ENCODE peak calls at places on chromosomes 13 and 19, in four cellular contexts. N is SW480, R is NCI-H1092 treated with DMSO at 0.1 percent for 48 hours, Q is fibroblast of mammary gland. C is an unnamed sample.

GRCh38 chr13:48950507-48950886 is 25.2 kb upstream of the FNDC3A start:
- DNase-seq in R (no peak), N (peak), Q (peak), C (peak)

GRCh38 chr19:15235796-15236195 is 3.5 kb upstream of the EPHX3 start:
- DNase-seq in Q (no peak), R (no peak), N (no peak), C (no peak)

GRCh38 chr13:38363219-38363618 is 13.6 kb downstream of the UFM1 start:
- DNase-seq in N (no peak), R (no peak), Q (no peak), C (no peak)

GRCh38 chr19:4866595-4867424 is 657 bp downstream of the PLIN3 start:
- DNase-seq in R (no peak), N (no peak), Q (peak), C (peak)

GRCh38 chr19:41457241-41457640 is 14.3 kb downstream of the ERICH4 start:
- DNase-seq in N (no peak), R (no peak), Q (no peak), C (no peak)

GRCh38 chr13:44184740-44185139 is 188.9 kb upstream of the SERP2 start:
- DNase-seq in R (no peak), N (no peak), Q (no peak), C (no peak)

GRCh38 chr19:16070366-16070990 is 5.8 kb upstream of the TPM4 start:
- DNase-seq in Q (no peak), N (peak), R (no peak), C (peak)

GRCh38 chr13:50421457-50422130 is 406.4 kb downstream of the KCNRG start:
- DNase-seq in N (no peak), Q (peak), R (no peak), C (no peak)

GRCh38 chr13:19910336-19911072 is 47.1 kb upstream of the ZMYM5 start:
- DNase-seq in N (peak), Q (peak), R (no peak), C (no peak)

GRCh38 chr19:18523841-18524240 is 2.0 kb upstream of the ELL start:
- DNase-seq in Q (no peak), R (no peak), N (no peak), C (peak)

GRCh38 chr19:19866599-19867248 is 1.0 kb downstream of the ZNF253 start:
- DNase-seq in N (no peak), R (peak), Q (peak), C (peak)

GRCh38 chr13:40440990-40441820 is 225.2 kb downstream of the FOXO1 start:
- DNase-seq in Q (peak), R (no peak), N (no peak), C (no peak)

GRCh38 chr19:54517483-54517882 is 14.9 kb downstream of the LAIR2 start:
- DNase-seq in R (no peak), N (peak), Q (peak), C (peak)